ENCODE peak calls at places on chromosomes 2 and 18, in ten cellular contexts. C, T, P, X, U, H, N, Y, E and Q are unnamed samples. For H3K9me3 and H3K27me3, the result is how much of the 10 kb centered on the place peaks cover.

GRCh38 chr2:137525644-137526190 is 438.6 kb upstream of the HNMT start:
- DNase-seq in C (no peak), T (no peak), P (no peak), X (no peak), U (no peak), H (no peak), N (no peak), Y (no peak), E (no peak), Q (no peak)

GRCh38 chr2:101823347-101823791 is 125.9 kb downstream of the MAP4K4 start:
- DNase-seq in C (peak), T (no peak), P (no peak), X (peak), U (no peak), H (peak), N (no peak), Y (no peak), E (peak), Q (peak)

GRCh38 chr2:197786010-197786877 is 1.1 kb upstream of the BOLL start:
- DNase-seq in C (no peak), T (peak), P (peak), X (peak), U (no peak), H (no peak), N (no peak), Y (peak), E (no peak), Q (peak)

GRCh38 chr2:39718483-39718882 is 52.8 kb downstream of the TMEM178A start:
- DNase-seq in C (no peak), T (no peak), P (no peak), X (no peak), U (no peak), H (no peak), N (no peak), Y (no peak), E (no peak), Q (no peak)

GRCh38 chr18:58793361-58793760 is 71.3 kb upstream of the ZNF532 start:
- DNase-seq in C (peak), T (no peak), P (no peak), X (no peak), U (no peak), H (peak), N (peak), Y (no peak), E (peak), Q (peak)

GRCh38 chr2:46179037-46179621 is 118.1 kb upstream of the EPAS1 start:
- DNase-seq in C (peak), T (peak), P (no peak), X (no peak), U (no peak), H (peak), N (peak), Y (no peak), E (peak), Q (peak)

GRCh38 chr2:205568620-205569019 is 113.7 kb upstream of the NRP2 start:
- DNase-seq in C (no peak), T (no peak), P (no peak), X (no peak), U (no peak), H (no peak), N (peak), Y (no peak), E (no peak), Q (no peak)

GRCh38 chr2:35651688-35652323 is 703.8 kb upstream of the CRIM1 start:
- DNase-seq in C (no peak), T (no peak), P (no peak), X (no peak), U (no peak), H (no peak), N (no peak), Y (no peak), E (no peak), Q (no peak)

GRCh38 chr2:101956465-101957030 is 35.2 kb upstream of the IL1R2 start:
- DNase-seq in C (no peak), T (no peak), P (no peak), X (no peak), U (no peak), H (no peak), N (no peak), Y (no peak), E (peak), Q (no peak)

GRCh38 chr2:192559541-192560126 is 364.9 kb upstream of the TMEFF2 start:
- DNase-seq in C (no peak), T (no peak), P (no peak), X (no peak), U (no peak), H (no peak), N (no peak), Y (no peak), E (no peak), Q (no peak)

GRCh38 chr18:44601447-44601846 is 79.2 kb upstream of the SETBP1 start:
- DNase-seq in C (no peak), T (no peak), P (no peak), X (no peak), U (no peak), H (peak), N (peak), Y (no peak), E (peak), Q (no peak)

GRCh38 chr2:42040643-42041277 is 7.1 kb upstream of the PKDCC start:
- DNase-seq in C (no peak), T (no peak), P (no peak), X (no peak), U (no peak), H (no peak), N (no peak), Y (no peak), E (peak), Q (no peak)

GRCh38 chr2:100409975-100410647 is 7.4 kb downstream of the CHST10 start:
- DNase-seq in C (no peak), T (no peak), P (no peak), X (no peak), U (no peak), H (no peak), N (no peak), Y (no peak), E (no peak), Q (no peak)

GRCh38 chr2:54535599-54536195 is 79.6 kb downstream of the SPTBN1 start:
- DNase-seq in C (no peak), T (no peak), P (peak), X (no peak), U (no peak), H (no peak), N (no peak), Y (peak), E (peak), Q (peak)

GRCh38 chr2:74119324-74119723 is 28.4 kb downstream of the BOLA3 start:
- DNase-seq in C (no peak), T (no peak), P (no peak), X (no peak), U (no peak), H (no peak), N (no peak), Y (no peak), E (peak), Q (no peak)

GRCh38 chr2:183248866-183249567 is 124.8 kb downstream of the NUP35 start:
- DNase-seq in C (no peak), T (no peak), P (no peak), X (peak), U (no peak), H (peak), N (no peak), Y (no peak), E (peak), Q (no peak)

GRCh38 chr2:216732334-216732733 is 37.0 kb upstream of the IGFBP5 start:
- DNase-seq in C (no peak), T (no peak), P (no peak), X (no peak), U (no peak), H (no peak), N (no peak), Y (no peak), E (no peak), Q (no peak)

GRCh38 chr2:168687314-168687713 is 115.1 kb upstream of the NOSTRIN start:
- DNase-seq in C (no peak), T (no peak), P (no peak), X (no peak), U (no peak), H (peak), N (no peak), Y (no peak), E (peak), Q (no peak)

GRCh38 chr2:191571163-191571769 is 106.7 kb upstream of the NABP1 start:
- DNase-seq in C (peak), T (no peak), P (no peak), X (no peak), U (no peak), H (peak), N (peak), Y (no peak), E (peak), Q (no peak)

GRCh38 chr2:101766871-101767739 is 69.6 kb downstream of the MAP4K4 start:
- DNase-seq in C (peak), T (no peak), P (no peak), X (peak), U (no peak), H (peak), N (peak), Y (no peak), E (peak), Q (no peak)

GRCh38 chr18:23964282-23965238 is 50.0 kb upstream of the TTC39C start:
- DNase-seq in C (no peak), T (no peak), P (no peak), X (no peak), U (no peak), H (no peak), N (no peak), Y (no peak), E (no peak), Q (no peak)

GRCh38 chr2:3575534-3576324 is 669 bp downstream of the RPS7 start:
- DNase-seq in C (no peak), T (no peak), P (no peak), X (no peak), U (no peak), H (no peak), N (no peak), Y (peak), E (peak), Q (no peak)

GRCh38 chr2:240861547-240861946 is 7.1 kb upstream of the AGXT start:
- DNase-seq in C (no peak), T (no peak), P (no peak), X (no peak), U (no peak), H (no peak), N (peak), Y (no peak), E (no peak), Q (no peak)

GRCh38 chr2:237427807-237428506 is 14.0 kb upstream of the COL6A3 start:
- DNase-seq in C (no peak), T (no peak), P (no peak), X (no peak), U (no peak), H (no peak), N (no peak), Y (no peak), E (no peak), Q (no peak)

GRCh38 chr2:204909791-204910190 is 364.5 kb downstream of the PARD3B start:
- DNase-seq in C (no peak), T (no peak), P (no peak), X (no peak), U (no peak), H (peak), N (no peak), Y (no peak), E (no peak), Q (no peak)

GRCh38 chr2:140392824-140393223 is 1612.6 kb upstream of the NXPH2 start:
- DNase-seq in C (no peak), T (no peak), P (no peak), X (no peak), U (no peak), H (no peak), N (no peak), Y (no peak), E (peak), Q (no peak)

GRCh38 chr2:163919717-163920116 is 183.9 kb upstream of the FIGN start:
- DNase-seq in C (no peak), T (no peak), P (no peak), X (no peak), U (no peak), H (no peak), N (no peak), Y (no peak), E (peak), Q (no peak)

GRCh38 chr2:120702751-120703150 is 32.9 kb upstream of the GLI2 start:
- DNase-seq in C (no peak), T (peak), P (peak), X (no peak), U (no peak), H (no peak), N (no peak), Y (no peak), E (no peak), Q (no peak)

GRCh38 chr2:80102026-80102425 is 202.5 kb downstream of the LRRTM1 start:
- DNase-seq in C (peak), T (no peak), P (no peak), X (no peak), U (no peak), H (peak), N (no peak), Y (no peak), E (no peak), Q (no peak)

GRCh38 chr2:136243638-136244557 is 125.9 kb upstream of the CXCR4 start:
- DNase-seq in C (no peak), T (no peak), P (no peak), X (no peak), U (no peak), H (no peak), N (no peak), Y (no peak), E (no peak), Q (no peak)

GRCh38 chr2:8906208-8906607 is 68.8 kb upstream of the KIDINS220 start:
- DNase-seq in C (no peak), T (no peak), P (no peak), X (no peak), U (no peak), H (peak), N (peak), Y (no peak), E (peak), Q (no peak)

GRCh38 chr2:7427293-7428060 is 510.3 kb downstream of the RNF144A start:
- DNase-seq in C (peak), T (no peak), P (no peak), X (peak), U (no peak), H (peak), N (no peak), Y (no peak), E (peak), Q (no peak)

GRCh38 chr2:226187126-226187525 is 612.5 kb downstream of the IRS1 start:
- DNase-seq in C (no peak), T (no peak), P (no peak), X (no peak), U (no peak), H (no peak), N (no peak), Y (no peak), E (no peak), Q (no peak)

GRCh38 chr18:76544511-76545350 is 49.7 kb upstream of the ZNF516 start:
- DNase-seq in C (no peak), T (no peak), P (peak), X (no peak), U (no peak), H (no peak), N (no peak), Y (no peak), E (no peak), Q (no peak)

GRCh38 chr18:79522451-79523220 is 126.9 kb downstream of the NFATC1 start:
- DNase-seq in C (no peak), T (peak), P (peak), X (no peak), U (peak), H (no peak), N (no peak), Y (peak), E (no peak), Q (no peak)

GRCh38 chr2:12708508-12709206 is 8.1 kb upstream of the TRIB2 start:
- DNase-seq in C (no peak), T (no peak), P (no peak), X (no peak), U (no peak), H (no peak), N (no peak), Y (no peak), E (no peak), Q (no peak)
- H3K9me3 ChIP-seq in C (under half), T (under half), P (under half), X (under half), U (under half), H (under half), N (under half), Y (under half), E (under half), Q (under half)

DNA sequence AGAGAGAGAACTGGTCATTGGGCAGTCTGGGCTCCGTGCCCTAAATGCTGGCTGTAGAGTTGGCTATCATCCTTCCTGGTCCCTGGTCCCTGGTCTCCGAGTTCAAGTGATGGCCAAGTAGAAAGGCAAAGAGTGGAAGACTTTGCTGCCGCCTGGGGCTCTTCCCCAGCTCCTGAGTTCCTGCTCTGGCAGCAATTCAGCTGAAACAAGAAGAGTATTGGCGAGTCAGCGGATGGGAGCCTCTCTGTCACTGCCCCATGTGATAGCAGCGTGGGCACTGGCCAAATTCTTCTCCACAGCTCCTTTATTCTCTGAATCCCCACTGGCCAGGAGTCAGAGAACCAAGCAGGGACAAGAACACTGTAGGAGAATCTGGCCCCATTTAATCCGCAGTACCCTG is 351.0 kb upstream of the POU3F3 start:
- DNase-seq in C (no peak), T (no peak), P (no peak), X (no peak), U (no peak), H (no peak), N (no peak), Y (no peak), E (no peak), Q (no peak)
- H3K27me3 ChIP-seq in C (under half), T (under half), P (under half), X (under half), U (under half), H (under half), N (under half), Y (under half), E (under half), Q (under half)

GRCh38 chr2:4832642-4833041 is 859.5 kb upstream of the SOX11 start:
- DNase-seq in C (no peak), T (no peak), P (no peak), X (no peak), U (no peak), H (no peak), N (no peak), Y (no peak), E (no peak), Q (no peak)
- H3K9me3 ChIP-seq in C (under half), T (under half), P (under half), X (under half), U (under half), H (under half), N (under half), Y (under half), E (under half), Q (under half)

GRCh38 chr2:218180728-218181127 is 14.0 kb upstream of the CXCR1 start:
- DNase-seq in C (no peak), T (no peak), P (no peak), X (no peak), U (no peak), H (no peak), N (no peak), Y (no peak), E (no peak), Q (no peak)
- H3K27me3 ChIP-seq in C (under half), T (under half), P (under half), X (under half), U (under half), H (under half), N (under half), Y (under half), E (under half), Q (under half)

GRCh38 chr2:231118122-231118942 is 6.5 kb downstream of the HTR2B start:
- DNase-seq in C (no peak), T (no peak), P (no peak), X (no peak), U (no peak), H (no peak), N (no peak), Y (no peak), E (no peak), Q (no peak)
- H3K9me3 ChIP-seq in C (under half), T (under half), P (under half), X (under half), U (under half), H (under half), N (under half), Y (under half), E (under half), Q (under half)